ENCODE peak calls at places on chromosome 13, in nine cellular contexts. One of them, this sample, is unnamed.

GRCh38 chr13:42638101-42638500 is 64.1 kb downstream of the TNFSF11 start:
- DNase-seq in kidney tubule cell: no peak
- DNase-seq in stimulated activated CD4-positive, alpha-beta T cell treated with anti-CD3 and anti-CD28 coated beads, Interleukin-15, amount 100 ng/mL, for 1 hour: no peak
- DNase-seq in lower leg skin: no peak
- DNase-seq in RPMI8226: no peak
- DNase-seq in coronary artery: no peak
- DNase-seq in heart right ventricle: no peak
- DNase-seq in kidney glomerular epithelial cell: no peak
- DNase-seq in D721Med: no peak
- DNase-seq in this sample: no peak

GRCh38 chr13:114053026-114053425 is 79.2 kb upstream of the C13orf46 start:
- DNase-seq in kidney tubule cell: no peak
- DNase-seq in stimulated activated CD4-positive, alpha-beta T cell treated with anti-CD3 and anti-CD28 coated beads, Interleukin-15, amount 100 ng/mL, for 1 hour: no peak
- DNase-seq in lower leg skin: no peak
- DNase-seq in RPMI8226: no peak
- DNase-seq in coronary artery: no peak
- DNase-seq in heart right ventricle: no peak
- DNase-seq in kidney glomerular epithelial cell: no peak
- DNase-seq in D721Med: no peak
- DNase-seq in this sample: peak

GRCh38 chr13:50831510-50831909 is 12.0 kb downstream of the DLEU7 start:
- DNase-seq in kidney tubule cell: no peak
- DNase-seq in stimulated activated CD4-positive, alpha-beta T cell treated with anti-CD3 and anti-CD28 coated beads, Interleukin-15, amount 100 ng/mL, for 1 hour: no peak
- DNase-seq in lower leg skin: no peak
- DNase-seq in RPMI8226: no peak
- DNase-seq in coronary artery: no peak
- DNase-seq in heart right ventricle: no peak
- DNase-seq in kidney glomerular epithelial cell: no peak
- DNase-seq in D721Med: no peak
- DNase-seq in this sample: no peak

GRCh38 chr13:80276371-80277289 is 64.3 kb downstream of the SPRY2 start:
- DNase-seq in kidney tubule cell: peak
- DNase-seq in stimulated activated CD4-positive, alpha-beta T cell treated with anti-CD3 and anti-CD28 coated beads, Interleukin-15, amount 100 ng/mL, for 1 hour: no peak
- DNase-seq in lower leg skin: peak
- DNase-seq in RPMI8226: no peak
- DNase-seq in coronary artery: no peak
- DNase-seq in heart right ventricle: peak
- DNase-seq in kidney glomerular epithelial cell: peak
- DNase-seq in D721Med: no peak
- DNase-seq in this sample: no peak

GRCh38 chr13:20873348-20873747 is 29.2 kb downstream of the XPO4 start:
- DNase-seq in kidney tubule cell: peak
- DNase-seq in stimulated activated CD4-positive, alpha-beta T cell treated with anti-CD3 and anti-CD28 coated beads, Interleukin-15, amount 100 ng/mL, for 1 hour: no peak
- DNase-seq in lower leg skin: no peak
- DNase-seq in RPMI8226: no peak
- DNase-seq in coronary artery: no peak
- DNase-seq in heart right ventricle: no peak
- DNase-seq in kidney glomerular epithelial cell: no peak
- DNase-seq in D721Med: no peak
- DNase-seq in this sample: no peak

GRCh38 chr13:113742445-113743120 is 16.4 kb upstream of the TMEM255B start:
- DNase-seq in kidney tubule cell: peak
- DNase-seq in stimulated activated CD4-positive, alpha-beta T cell treated with anti-CD3 and anti-CD28 coated beads, Interleukin-15, amount 100 ng/mL, for 1 hour: no peak
- DNase-seq in lower leg skin: no peak
- DNase-seq in RPMI8226: peak
- DNase-seq in coronary artery: no peak
- DNase-seq in heart right ventricle: no peak
- DNase-seq in kidney glomerular epithelial cell: peak
- DNase-seq in D721Med: no peak
- DNase-seq in this sample: peak

GRCh38 chr13:51148952-51149573 is 38.0 kb upstream of the C13orf42 start:
- DNase-seq in kidney tubule cell: peak
- DNase-seq in stimulated activated CD4-positive, alpha-beta T cell treated with anti-CD3 and anti-CD28 coated beads, Interleukin-15, amount 100 ng/mL, for 1 hour: no peak
- DNase-seq in lower leg skin: no peak
- DNase-seq in RPMI8226: peak
- DNase-seq in coronary artery: no peak
- DNase-seq in heart right ventricle: peak
- DNase-seq in kidney glomerular epithelial cell: peak
- DNase-seq in D721Med: no peak
- DNase-seq in this sample: no peak

GRCh38 chr13:94674609-94675348 is 37.6 kb downstream of the SOX21 start:
- DNase-seq in kidney tubule cell: peak
- DNase-seq in stimulated activated CD4-positive, alpha-beta T cell treated with anti-CD3 and anti-CD28 coated beads, Interleukin-15, amount 100 ng/mL, for 1 hour: peak
- DNase-seq in lower leg skin: peak
- DNase-seq in RPMI8226: peak
- DNase-seq in coronary artery: no peak
- DNase-seq in heart right ventricle: peak
- DNase-seq in kidney glomerular epithelial cell: peak
- DNase-seq in D721Med: peak
- DNase-seq in this sample: no peak

GRCh38 chr13:94292323-94292640 is 187.2 kb downstream of the DCT start:
- DNase-seq in kidney tubule cell: no peak
- DNase-seq in stimulated activated CD4-positive, alpha-beta T cell treated with anti-CD3 and anti-CD28 coated beads, Interleukin-15, amount 100 ng/mL, for 1 hour: no peak
- DNase-seq in lower leg skin: no peak
- DNase-seq in RPMI8226: no peak
- DNase-seq in coronary artery: no peak
- DNase-seq in heart right ventricle: no peak
- DNase-seq in kidney glomerular epithelial cell: no peak
- DNase-seq in D721Med: no peak
- DNase-seq in this sample: no peak

GRCh38 chr13:49954674-49955455 is 18.7 kb upstream of the SPRYD7 start:
- DNase-seq in kidney tubule cell: peak
- DNase-seq in stimulated activated CD4-positive, alpha-beta T cell treated with anti-CD3 and anti-CD28 coated beads, Interleukin-15, amount 100 ng/mL, for 1 hour: no peak
- DNase-seq in lower leg skin: no peak
- DNase-seq in RPMI8226: no peak
- DNase-seq in coronary artery: no peak
- DNase-seq in heart right ventricle: no peak
- DNase-seq in kidney glomerular epithelial cell: no peak
- DNase-seq in D721Med: no peak
- DNase-seq in this sample: no peak

GRCh38 chr13:97285221-97285955 is 63.3 kb downstream of the MBNL2 start:
- DNase-seq in kidney tubule cell: no peak
- DNase-seq in stimulated activated CD4-positive, alpha-beta T cell treated with anti-CD3 and anti-CD28 coated beads, Interleukin-15, amount 100 ng/mL, for 1 hour: no peak
- DNase-seq in lower leg skin: no peak
- DNase-seq in RPMI8226: no peak
- DNase-seq in coronary artery: no peak
- DNase-seq in heart right ventricle: no peak
- DNase-seq in kidney glomerular epithelial cell: no peak
- DNase-seq in D721Med: no peak
- DNase-seq in this sample: no peak

GRCh38 chr13:63880705-63881104 is 2465.1 kb upstream of the PCDH20 start:
- DNase-seq in kidney tubule cell: no peak
- DNase-seq in stimulated activated CD4-positive, alpha-beta T cell treated with anti-CD3 and anti-CD28 coated beads, Interleukin-15, amount 100 ng/mL, for 1 hour: no peak
- DNase-seq in lower leg skin: no peak
- DNase-seq in RPMI8226: no peak
- DNase-seq in coronary artery: no peak
- DNase-seq in heart right ventricle: no peak
- DNase-seq in kidney glomerular epithelial cell: no peak
- DNase-seq in D721Med: no peak
- DNase-seq in this sample: no peak

GRCh38 chr13:36919833-36920611 is at the start of gene SMAD9:
- DNase-seq in kidney tubule cell: peak
- DNase-seq in stimulated activated CD4-positive, alpha-beta T cell treated with anti-CD3 and anti-CD28 coated beads, Interleukin-15, amount 100 ng/mL, for 1 hour: no peak
- DNase-seq in lower leg skin: peak
- DNase-seq in RPMI8226: peak
- DNase-seq in coronary artery: no peak
- DNase-seq in heart right ventricle: peak
- DNase-seq in kidney glomerular epithelial cell: peak
- DNase-seq in D721Med: no peak
- DNase-seq in this sample: peak

GRCh38 chr13:42832341-42833153 is 51.2 kb downstream of the FAM216B start:
- DNase-seq in kidney tubule cell: peak
- DNase-seq in stimulated activated CD4-positive, alpha-beta T cell treated with anti-CD3 and anti-CD28 coated beads, Interleukin-15, amount 100 ng/mL, for 1 hour: no peak
- DNase-seq in lower leg skin: no peak
- DNase-seq in RPMI8226: no peak
- DNase-seq in coronary artery: no peak
- DNase-seq in heart right ventricle: peak
- DNase-seq in kidney glomerular epithelial cell: peak
- DNase-seq in D721Med: no peak
- DNase-seq in this sample: peak

GRCh38 chr13:85864963-85865530 is 65.8 kb upstream of the SLITRK6 start:
- DNase-seq in kidney tubule cell: peak
- DNase-seq in stimulated activated CD4-positive, alpha-beta T cell treated with anti-CD3 and anti-CD28 coated beads, Interleukin-15, amount 100 ng/mL, for 1 hour: no peak
- DNase-seq in lower leg skin: no peak
- DNase-seq in RPMI8226: peak
- DNase-seq in coronary artery: no peak
- DNase-seq in heart right ventricle: no peak
- DNase-seq in kidney glomerular epithelial cell: peak
- DNase-seq in D721Med: no peak
- DNase-seq in this sample: no peak

This sample was measured in right cardiac atrium.